ENCODE peak calls at places on chromosomes 2 and 18, in five cellular contexts. C is H1, W is IMR-90, R is HepG2, P is K562. O is an unnamed sample.

GRCh38 chr2:10271509-10271908 is 31.2 kb upstream of the HPCAL1 start:
- DNase-seq in P (no peak), R (no peak), C (no peak), W (no peak), O (no peak)

GRCh38 chr2:114089636-114090325 is 199.9 kb downstream of the ACTR3 start:
- DNase-seq in R (no peak), C (no peak), W (no peak), P (no peak), O (no peak)

GRCh38 chr2:162382283-162382682 is 38.4 kb downstream of the GCA start:
- DNase-seq in C (no peak), W (no peak), R (no peak), P (no peak), O (no peak)

GRCh38 chr2:27496357-27497287 is at the start of gene GCKR:
- DNase-seq in W (peak; percentile 52), P (peak; percentile 24), C (no peak), R (peak; percentile 85), O (no peak)

GRCh38 chr2:174376967-174377366 is 18.6 kb upstream of the SCRN3 start:
- DNase-seq in C (no peak), R (no peak), W (peak; percentile 26), P (no peak), O (no peak)

GRCh38 chr2:14712091-14712490 is 79.6 kb downstream of the LRATD1 start:
- DNase-seq in C (no peak), R (no peak), W (peak; percentile 13), P (no peak), O (no peak)

GRCh38 chr2:219664958-219665357 is 37.5 kb downstream of the SLC4A3 start:
- DNase-seq in C (no peak), R (no peak), P (no peak), W (peak; percentile 47), O (no peak)

GRCh38 chr18:63365909-63366269 is 1.1 kb downstream of the KDSR start:
- DNase-seq in R (no peak), P (no peak), W (peak; percentile 6), C (no peak), O (peak; percentile 3)

GRCh38 chr2:131049150-131049718 is 44.0 kb downstream of the FAM168B start:
- DNase-seq in C (no peak), W (no peak), P (no peak), R (no peak), O (no peak)

GRCh38 chr2:96962567-96963203 is 23.7 kb downstream of the FAM178B start:
- DNase-seq in C (no peak), W (no peak), P (no peak), R (no peak), O (no peak)

GRCh38 chr2:66539452-66539851 is 104.5 kb downstream of the MEIS1 start:
- DNase-seq in C (no peak), P (no peak), W (peak; percentile 94), R (no peak), O (no peak)

GRCh38 chr2:134020608-134021007 is 233.3 kb upstream of the MGAT5 start:
- DNase-seq in W (no peak), C (no peak), R (no peak), P (no peak), O (no peak)

GRCh38 chr2:173347305-173348168 is 7.1 kb upstream of the CDCA7 start:
- DNase-seq in W (no peak), R (peak; percentile 39), C (no peak), P (no peak), O (no peak)

GRCh38 chr2:26273501-26273900 is 28.8 kb downstream of the HADHB start:
- DNase-seq in R (peak; percentile 16), W (peak; percentile 17), P (no peak), C (no peak), O (no peak)

GRCh38 chr2:136423516-136423996 is 305.6 kb upstream of the CXCR4 start:
- DNase-seq in C (peak; percentile 92), P (peak; percentile 76), W (peak; percentile 47), R (peak; percentile 61), O (peak; percentile 43)

GRCh38 chr18:74370163-74370562 is 54.5 kb downstream of the C18orf63 start:
- DNase-seq in R (no peak), P (no peak), C (no peak), W (no peak), O (no peak)

GRCh38 chr2:53424902-53425301 is 342.7 kb upstream of the CHAC2 start:
- DNase-seq in R (no peak), P (no peak), C (no peak), W (no peak), O (no peak)

GRCh38 chr2:203535784-203536590 is 886 bp upstream of the RAPH1 start:
- DNase-seq in P (peak; percentile 37), W (peak; percentile 35), R (no peak), C (no peak), O (no peak)

GRCh38 chr18:47184419-47185050 is 8.4 kb upstream of the IER3IP1 start:
- DNase-seq in C (no peak), P (peak; percentile 29), W (peak; percentile 51), R (peak; percentile 52), O (no peak)

GRCh38 chr18:41751652-41752051 is 203.4 kb upstream of the PIK3C3 start:
- DNase-seq in P (no peak), R (no peak), W (no peak), C (no peak), O (no peak)

GRCh38 chr2:30164131-30164925 is 17.5 kb downstream of the YPEL5 start:
- DNase-seq in C (no peak), P (no peak), W (peak; percentile 19), R (no peak), O (no peak)

GRCh38 chr2:109372614-109373013 is 241.2 kb downstream of the SEPTIN10 start:
- DNase-seq in C (no peak), R (no peak), W (no peak), P (no peak), O (no peak)

GRCh38 chr2:108982259-108982679 is 6.8 kb downstream of the EDAR start:
- DNase-seq in P (no peak), C (no peak), R (peak; percentile 15), W (no peak), O (no peak)

GRCh38 chr18:3175195-3175758 is 44.5 kb downstream of the MYOM1 start:
- DNase-seq in P (no peak), W (peak; percentile 11), R (no peak), C (no peak), O (no peak)

GRCh38 chr2:113173563-113174368 is at the start of gene PSD4:
- DNase-seq in R (no peak), W (no peak), P (peak; percentile 80), C (no peak), O (no peak)

GRCh38 chr2:63819256-63819655 is 22.4 kb upstream of the UGP2 start:
- DNase-seq in R (no peak), P (no peak), C (no peak), W (no peak), O (no peak)

GRCh38 chr2:207226243-207226642 is 60.5 kb upstream of the KLF7 start:
- DNase-seq in P (no peak), W (peak; percentile 19), R (no peak), C (no peak), O (no peak)

GRCh38 chr2:170881840-170882239 is 47.2 kb upstream of the GORASP2 start:
- DNase-seq in R (no peak), P (no peak), W (no peak), C (no peak), O (no peak)
- TF ChIP-seq MAFK in R (no peak), P (no peak), W (no peak), C (no peak), O (no peak)

DNA sequence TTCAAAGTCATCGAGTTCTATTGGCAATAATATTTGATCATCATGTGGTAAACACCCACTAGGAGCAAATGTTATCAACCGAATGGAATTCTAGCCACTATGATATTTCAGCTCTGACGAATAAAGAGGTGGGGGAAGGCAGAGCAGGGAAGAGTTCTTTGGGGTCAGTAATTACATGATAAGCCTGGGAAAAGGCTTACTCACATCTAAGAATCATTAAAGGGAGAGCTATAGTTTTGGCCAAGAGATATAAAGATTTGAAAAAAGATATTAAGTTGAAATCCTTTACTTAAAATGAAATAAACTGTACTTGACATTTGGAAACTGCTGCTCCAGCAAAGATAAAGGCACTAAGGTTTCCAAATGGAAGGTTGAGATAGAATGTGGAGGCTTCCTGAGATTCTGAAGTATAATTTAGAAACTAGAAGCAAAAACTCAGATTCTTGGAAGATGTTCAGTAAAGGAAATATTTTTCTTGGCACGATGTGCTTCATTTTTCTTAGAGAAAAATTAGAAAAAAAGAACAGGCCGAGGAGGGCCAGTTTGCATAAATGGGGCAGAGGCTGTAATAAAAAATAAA is 104.7 kb upstream of the ARHGAP28 start:
- DNase-seq in R (no peak), W (peak; percentile 71), C (no peak), P (no peak), O (no peak)
- TF ChIP-seq MAFK in R (no peak), W (no peak), C (no peak), P (no peak), O (no peak)

DNA sequence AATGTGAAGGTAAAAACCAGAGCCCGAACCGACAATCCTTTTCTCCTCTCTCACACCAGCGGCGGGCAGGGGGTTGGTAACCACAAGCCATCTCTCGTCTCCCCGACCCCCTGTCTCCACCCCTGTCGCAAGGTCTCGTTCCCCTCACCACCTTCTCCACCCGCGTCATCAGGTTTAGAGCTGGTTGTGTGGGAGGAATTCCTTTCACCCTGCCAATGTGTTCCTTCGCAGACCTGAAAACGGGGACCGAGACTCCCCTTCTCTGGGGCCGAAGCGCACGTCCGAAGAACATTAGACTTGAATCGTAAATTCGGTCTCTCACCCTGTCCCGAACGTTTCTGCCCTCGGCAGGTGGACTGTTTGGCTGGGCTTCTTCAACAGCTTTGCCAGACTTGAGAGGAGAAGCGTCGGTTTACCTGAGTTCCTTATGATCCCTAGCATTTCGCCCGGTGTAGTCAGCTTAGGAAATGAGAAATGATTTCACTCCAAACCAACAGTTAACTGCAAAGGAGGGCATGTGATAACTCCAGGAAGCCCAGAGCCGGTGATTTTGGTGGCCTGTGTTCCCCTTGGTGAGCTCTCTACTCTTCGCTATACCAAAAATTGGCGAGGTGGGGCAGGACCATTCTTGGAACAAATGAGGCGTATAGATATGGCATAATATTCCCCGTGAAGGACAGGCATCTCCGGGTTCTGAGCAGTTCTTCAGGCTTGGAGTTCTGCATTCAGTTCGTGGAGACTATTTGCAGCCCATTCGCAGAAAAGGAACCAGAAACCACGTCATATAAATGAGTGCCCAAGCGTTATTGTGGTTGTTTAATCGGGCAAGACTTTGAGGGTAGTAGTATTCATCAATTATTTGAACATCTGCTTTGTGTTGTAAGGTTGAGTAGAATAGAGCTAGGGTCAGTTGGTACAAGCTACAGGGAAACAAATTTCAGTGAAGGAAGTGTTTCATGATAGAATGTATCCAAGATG is 679 bp downstream of the CFAP36 start:
- DNase-seq in W (peak; percentile 25), P (peak; percentile 42), C (no peak), R (peak; percentile 25), O (peak; percentile 25)
- TF ChIP-seq MAFK in W (no peak), P (no peak), C (no peak), R (no peak), O (no peak)

GRCh38 chr2:240858321-240858720 is 10.3 kb upstream of the AGXT start:
- DNase-seq in R (no peak), C (no peak), P (no peak), W (no peak), O (no peak)

GRCh38 chr2:240857039-240858008 is 11.3 kb upstream of the AGXT start:
- DNase-seq in W (no peak), C (no peak), P (no peak), R (peak; percentile 94), O (no peak)

GRCh38 chr2:240852671-240853314 is 15.8 kb upstream of the AGXT start:
- DNase-seq in R (no peak), C (no peak), W (no peak), P (no peak), O (no peak)

GRCh38 chr2:240856151-240856980 is 12.3 kb upstream of the AGXT start:
- DNase-seq in P (peak; percentile 13), C (peak; percentile 79), W (no peak), R (peak; percentile 87), O (peak; percentile 25)

GRCh38 chr2:240855670-240856069 is 13.0 kb upstream of the AGXT start:
- DNase-seq in C (no peak), W (no peak), P (no peak), R (no peak), O (no peak)
- TF ChIP-seq MAFK in C (no peak), W (no peak), P (no peak), R (no peak), O (no peak)

O was measured in A549.